ENCODE peak calls at places on chromosomes 1 and 21, in eight cellular contexts. A is mesendoderm; Y is spleen; M is neural progenitor cell; I is RPMI7951; J is CD4-positive, alpha-beta memory T cell; U is DMS79 treated with DMSO at 0.1 percent for 48 hours; G is NCI-H510A treated with DMSO at 0.1 percent for 48 hours. K is an unnamed sample.

GRCh38 chr1:169368406-169368769 is 393 bp downstream of the BLZF1 start:
- DNase-seq in A (no peak), Y (peak), M (peak), I (no peak), J (no peak), U (peak), G (peak), K (peak)

GRCh38 chr1:222815367-222815765 is 527 bp downstream of the DISP1 start:
- DNase-seq in A (peak), Y (no peak), M (no peak), I (peak), J (peak), U (peak), G (peak), K (no peak)

GRCh38 chr1:203278087-203278884 is 27.0 kb upstream of the BTG2 start:
- DNase-seq in A (peak), Y (peak), M (peak), I (peak), J (peak), U (no peak), G (peak), K (peak)

GRCh38 chr1:21341517-21342078 is 51.3 kb upstream of the ECE1 start:
- DNase-seq in A (no peak), Y (no peak), M (no peak), I (no peak), J (no peak), U (no peak), G (no peak), K (no peak)

GRCh38 chr1:54708385-54708784 is 7.3 kb upstream of the TTC4 start:
- DNase-seq in A (no peak), Y (no peak), M (no peak), I (no peak), J (no peak), U (no peak), G (no peak), K (no peak)

GRCh38 chr1:152188673-152189591 is 29.9 kb upstream of the RPTN start:
- DNase-seq in A (peak), Y (peak), M (peak), I (peak), J (peak), U (no peak), G (peak), K (peak)

GRCh38 chr1:9626201-9626608 is 25.3 kb upstream of the PIK3CD start:
- DNase-seq in A (no peak), Y (peak), M (no peak), I (no peak), J (peak), U (no peak), G (no peak), K (no peak)

GRCh38 chr1:163875214-163875926 is 553.6 kb downstream of the NUF2 start:
- DNase-seq in A (no peak), Y (no peak), M (peak), I (peak), J (no peak), U (no peak), G (no peak), K (no peak)

GRCh38 chr1:226633541-226634155 is 85.1 kb downstream of the STUM start:
- DNase-seq in A (no peak), Y (peak), M (no peak), I (no peak), J (peak), U (no peak), G (no peak), K (no peak)

GRCh38 chr1:161763522-161764098 is 2.5 kb upstream of the ATF6 start:
- DNase-seq in A (peak), Y (no peak), M (peak), I (peak), J (peak), U (no peak), G (peak), K (peak)

GRCh38 chr21:41095983-41096382 is 72.0 kb upstream of the BACE2 start:
- DNase-seq in A (no peak), Y (no peak), M (no peak), I (no peak), J (no peak), U (no peak), G (no peak), K (no peak)

GRCh38 chr1:20380616-20381035 is 90.0 kb downstream of the VWA5B1 start:
- DNase-seq in A (no peak), Y (no peak), M (no peak), I (peak), J (no peak), U (no peak), G (no peak), K (peak)

K was measured in lung microvascular endothelial cell.